ENCODE peak calls at places on chromosomes 13 and 19, in eight cellular contexts. Q, M, O, Z, V, H, D and N are unnamed samples.

GRCh38 chr19:2048959-2049740 is 1.9 kb downstream of the MKNK2 start:
- DNase-seq in Q (no peak), M (no peak), O (no peak), Z (no peak), V (no peak), H (no peak), D (no peak), N (no peak)

GRCh38 chr13:103130681-103131210 is 64.5 kb upstream of the SLC10A2 start:
- DNase-seq in Q (no peak), M (no peak), O (no peak), Z (no peak), V (no peak), H (no peak), D (no peak), N (no peak)

GRCh38 chr13:28347456-28348371 is 147.2 kb downstream of the FLT1 start:
- DNase-seq in Q (no peak), M (no peak), O (no peak), Z (no peak), V (no peak), H (no peak), D (no peak), N (no peak)

GRCh38 chr13:63435668-63436275 is 2020.1 kb upstream of the PCDH20 start:
- DNase-seq in Q (no peak), M (peak), O (no peak), Z (no peak), V (no peak), H (no peak), D (no peak), N (no peak)

GRCh38 chr19:20247016-20247683 is 80.1 kb downstream of the ZNF486 start:
- DNase-seq in Q (no peak), M (no peak), O (peak), Z (no peak), V (no peak), H (peak), D (no peak), N (no peak)

GRCh38 chr13:77728265-77728966 is 30.9 kb downstream of the SLAIN1 start:
- DNase-seq in Q (no peak), M (no peak), O (no peak), Z (no peak), V (no peak), H (no peak), D (no peak), N (no peak)

GRCh38 chr13:113654175-113654560 is 3.8 kb downstream of the ATP4B start:
- DNase-seq in Q (no peak), M (no peak), O (no peak), Z (no peak), V (no peak), H (peak), D (no peak), N (no peak)

GRCh38 chr13:82822935-82823334 is 1059.3 kb downstream of the SLITRK1 start:
- DNase-seq in Q (no peak), M (no peak), O (no peak), Z (no peak), V (no peak), H (no peak), D (no peak), N (no peak)

GRCh38 chr19:47792616-47793015 is 11.7 kb downstream of the TPRX1 start:
- DNase-seq in Q (no peak), M (no peak), O (no peak), Z (no peak), V (no peak), H (no peak), D (no peak), N (no peak)

GRCh38 chr19:48556163-48556562 is 4.2 kb downstream of the SULT2B1 start:
- DNase-seq in Q (peak), M (peak), O (no peak), Z (no peak), V (no peak), H (no peak), D (no peak), N (no peak)

GRCh38 chr13:42762917-42763316 is 18.5 kb upstream of the FAM216B start:
- DNase-seq in Q (no peak), M (peak), O (no peak), Z (no peak), V (no peak), H (no peak), D (no peak), N (no peak)

GRCh38 chr19:28706693-28707092 is 506.3 kb downstream of the UQCRFS1 start:
- DNase-seq in Q (no peak), M (no peak), O (no peak), Z (no peak), V (no peak), H (no peak), D (no peak), N (no peak)

GRCh38 chr19:54452626-54453025 is 3.6 kb downstream of the LENG8 start:
- DNase-seq in Q (no peak), M (no peak), O (no peak), Z (no peak), V (no peak), H (no peak), D (no peak), N (no peak)

GRCh38 chr13:24923305-24923640 is 159.3 kb downstream of the RNF17 start:
- DNase-seq in Q (no peak), M (peak), O (no peak), Z (no peak), V (no peak), H (no peak), D (no peak), N (peak)

GRCh38 chr13:31236211-31236786 is 36.5 kb downstream of the B3GLCT start:
- DNase-seq in Q (no peak), M (peak), O (no peak), Z (no peak), V (no peak), H (no peak), D (no peak), N (no peak)

GRCh38 chr13:34155931-34156607 is 338.1 kb downstream of the RFC3 start:
- DNase-seq in Q (no peak), M (peak), O (no peak), Z (no peak), V (no peak), H (no peak), D (no peak), N (no peak)

GRCh38 chr13:38941353-38941945 is 49.2 kb downstream of the STOML3 start:
- DNase-seq in Q (no peak), M (no peak), O (no peak), Z (no peak), V (no peak), H (no peak), D (no peak), N (no peak)

GRCh38 chr13:111531505-111531904 is 211.1 kb downstream of the TEX29 start:
- DNase-seq in Q (no peak), M (peak), O (no peak), Z (no peak), V (no peak), H (no peak), D (no peak), N (no peak)

GRCh38 chr13:23510544-23510916 is 59.7 kb upstream of the TNFRSF19 start:
- DNase-seq in Q (no peak), M (no peak), O (no peak), Z (no peak), V (no peak), H (no peak), D (no peak), N (no peak)

GRCh38 chr19:10567696-10568443 is 909 bp downstream of the CDKN2D start:
- DNase-seq in Q (no peak), M (no peak), O (no peak), Z (no peak), V (no peak), H (no peak), D (no peak), N (no peak)

GRCh38 chr13:101305981-101306411 is 110.3 kb downstream of the NALCN start:
- DNase-seq in Q (no peak), M (no peak), O (no peak), Z (no peak), V (no peak), H (no peak), D (no peak), N (no peak)

GRCh38 chr13:94967183-94968039 is 255.1 kb upstream of the SOX21 start:
- DNase-seq in Q (no peak), M (no peak), O (no peak), Z (no peak), V (peak), H (no peak), D (no peak), N (peak)

GRCh38 chr19:46015080-46015960 is 7.5 kb downstream of the PGLYRP1 start:
- DNase-seq in Q (peak), M (no peak), O (peak), Z (no peak), V (peak), H (peak), D (no peak), N (peak)

GRCh38 chr19:815079-815774 is 6.5 kb downstream of the PLPPR3 start:
- DNase-seq in Q (no peak), M (no peak), O (no peak), Z (no peak), V (peak), H (no peak), D (no peak), N (peak)

GRCh38 chr19:48424694-48425219 is 21.0 kb upstream of the GRWD1 start:
- DNase-seq in Q (no peak), M (peak), O (no peak), Z (no peak), V (no peak), H (peak), D (no peak), N (no peak)

GRCh38 chr19:2629491-2630351 is 72.8 kb downstream of the GNG7 start:
- DNase-seq in Q (no peak), M (no peak), O (no peak), Z (no peak), V (no peak), H (peak), D (no peak), N (no peak)

GRCh38 chr13:97432917-97433726 is 847 bp upstream of the RAP2A start:
- DNase-seq in Q (peak), M (peak), O (peak), Z (peak), V (peak), H (peak), D (peak), N (peak)
- TF ChIP-seq POLR2A in Q (no peak), M (no peak), O (peak), Z (no peak), V (no peak), H (no peak), D (peak), N (no peak)

GRCh38 chr19:41872775-41873647 is 4.1 kb upstream of the CD79A start:
- DNase-seq in Q (peak), M (peak), O (no peak), Z (no peak), V (peak), H (peak), D (no peak), N (no peak)
- TF ChIP-seq POLR2A in Q (peak), M (peak), O (no peak), Z (no peak), V (no peak), H (no peak), D (no peak), N (peak)

GRCh38 chr19:15125232-15126067 is 18.2 kb downstream of the SYDE1 start:
- DNase-seq in Q (peak), M (peak), O (peak), Z (no peak), V (peak), H (peak), D (peak), N (peak)
- TF ChIP-seq POLR2A in Q (peak), M (no peak), O (peak), Z (no peak), V (no peak), H (peak), D (peak), N (peak)

DNA sequence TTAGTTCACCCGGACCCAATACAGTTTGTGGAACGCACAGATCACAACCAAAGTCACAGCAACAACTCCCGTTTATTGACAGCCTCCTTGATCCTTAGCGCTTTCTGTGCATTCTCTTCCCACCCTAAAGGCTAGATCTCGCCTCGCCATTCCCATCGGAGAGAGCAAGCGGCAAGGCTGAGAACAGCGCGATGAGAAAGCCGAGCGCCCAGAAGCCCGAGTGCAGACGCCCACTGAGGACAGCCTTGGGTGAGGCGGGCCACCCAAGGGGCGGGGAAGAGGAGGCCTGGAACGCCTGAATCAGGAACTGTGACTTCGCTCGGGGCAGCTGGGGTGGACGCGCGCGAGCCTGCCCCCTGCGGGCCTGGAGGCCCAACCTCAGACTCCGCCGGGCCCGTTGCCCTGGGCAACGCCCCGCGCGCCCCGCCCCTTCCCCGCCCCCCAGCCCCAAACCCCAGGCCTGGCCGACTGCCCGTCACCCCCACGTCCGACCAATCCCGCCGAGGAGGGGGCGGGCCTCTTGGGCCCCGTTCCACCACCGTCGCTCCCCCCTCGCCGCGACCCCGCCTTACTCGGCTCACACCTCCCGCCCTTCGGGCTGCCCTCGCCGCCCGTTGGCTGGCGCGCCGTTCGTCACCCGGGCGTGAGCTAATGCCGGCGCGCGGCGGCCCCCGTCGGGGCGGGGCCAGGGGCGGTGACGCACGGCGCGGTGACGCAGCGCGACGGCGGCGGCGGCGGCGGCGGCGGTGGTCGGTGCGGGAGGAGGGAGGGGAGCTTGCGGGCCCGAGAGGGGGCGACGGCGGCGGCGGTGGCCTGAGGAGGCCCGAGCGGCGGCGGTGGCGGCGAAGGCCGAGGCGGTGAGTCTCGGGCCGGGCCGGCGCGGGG is at the start of gene SAMD4B:
- DNase-seq in Q (peak), M (peak), O (peak), Z (no peak), V (peak), H (peak), D (peak), N (peak)
- TF ChIP-seq POLR2A in Q (peak), M (peak), O (peak), Z (no peak), V (peak), H (peak), D (peak), N (peak)

DNA sequence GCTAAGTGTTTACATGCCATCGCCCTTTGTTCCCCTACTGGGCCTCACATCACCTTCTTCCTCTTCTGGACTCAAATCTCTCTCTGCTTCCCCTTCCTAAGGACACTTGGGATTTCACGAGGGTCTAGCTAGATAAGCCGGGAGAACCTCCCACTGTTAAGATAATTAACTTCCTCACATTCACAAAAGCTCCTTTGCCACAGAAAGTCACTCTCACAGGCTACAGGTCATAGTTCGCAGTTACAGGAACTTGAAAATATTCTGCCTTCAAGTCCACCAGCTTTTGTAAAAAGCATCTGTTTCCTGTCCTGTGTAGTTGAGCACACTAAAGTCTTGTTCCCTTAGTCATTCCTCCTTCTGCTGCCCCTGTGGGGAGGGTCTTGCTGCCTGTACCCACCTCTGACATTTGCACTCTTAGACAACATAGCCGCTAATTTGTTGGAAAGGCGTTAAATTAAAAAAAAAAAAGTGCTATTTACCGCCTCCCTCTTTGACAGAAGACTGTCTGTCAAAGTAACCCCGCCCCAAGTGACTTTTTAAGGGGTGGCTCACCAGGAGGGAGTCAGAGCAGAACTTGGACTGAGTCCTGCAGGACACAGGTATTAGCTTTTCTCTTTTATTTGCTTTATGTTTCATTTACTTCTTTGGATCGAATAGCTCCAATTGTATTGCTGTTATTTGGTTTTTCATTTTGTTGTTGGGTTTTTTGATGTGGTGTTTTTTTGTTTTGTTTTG is 26.8 kb upstream of the CEACAM21 start:
- DNase-seq in Q (peak), M (no peak), O (no peak), Z (no peak), V (no peak), H (no peak), D (no peak), N (no peak)
- TF ChIP-seq POLR2A in Q (peak), M (no peak), O (no peak), Z (no peak), V (no peak), H (no peak), D (peak), N (peak)

GRCh38 chr19:55687281-55688172 is 12.5 kb downstream of the EPN1 start:
- DNase-seq in Q (peak), M (no peak), O (no peak), Z (no peak), V (peak), H (no peak), D (no peak), N (no peak)

GRCh38 chr19:55686311-55687050 is 11.5 kb downstream of the EPN1 start:
- DNase-seq in Q (no peak), M (no peak), O (no peak), Z (no peak), V (peak), H (no peak), D (no peak), N (no peak)

GRCh38 chr19:55689366-55690108 is 14.5 kb downstream of the EPN1 start:
- DNase-seq in Q (no peak), M (no peak), O (no peak), Z (no peak), V (no peak), H (no peak), D (no peak), N (no peak)

GRCh38 chr19:55690109-55690768 is 15.2 kb downstream of the EPN1 start:
- DNase-seq in Q (no peak), M (no peak), O (no peak), Z (no peak), V (no peak), H (no peak), D (no peak), N (no peak)

GRCh38 chr19:55688422-55689218 is 13.6 kb downstream of the EPN1 start:
- DNase-seq in Q (peak), M (no peak), O (no peak), Z (no peak), V (no peak), H (no peak), D (no peak), N (no peak)
- TF ChIP-seq POLR2A in Q (peak), M (no peak), O (no peak), Z (no peak), V (no peak), H (no peak), D (no peak), N (no peak)